ENCODE peak calls at places on chromosomes 4 and X, in four cellular contexts. V, B, Z and K are unnamed samples.

GRCh38 chr4:82715731-82716617 is 82.6 kb downstream of the SCD5 start:
- DNase-seq in B (no peak), V (no peak), Z (no peak), K (no peak)

GRCh38 chr4:104897297-104897645 is 249.4 kb upstream of the TET2 start:
- DNase-seq in Z (no peak), B (no peak), V (peak), K (no peak)

GRCh38 chr4:138627096-138627495 is 384.9 kb upstream of the SLC7A11 start:
- DNase-seq in B (no peak), V (no peak), Z (no peak), K (no peak)

GRCh38 chr4:165288639-165289428 is 38.6 kb upstream of the MSMO1 start:
- DNase-seq in V (peak), B (no peak), Z (no peak), K (no peak)

GRCh38 chr4:108159845-108160244 is 8.9 kb downstream of the LEF1 start:
- DNase-seq in Z (no peak), V (no peak), B (no peak), K (no peak)

GRCh38 chr4:180635276-180635675 is 1607.9 kb upstream of the TENM3 start:
- DNase-seq in V (no peak), B (no peak), Z (no peak), K (no peak)

GRCh38 chrX:130125090-130125489 is 14.8 kb upstream of the ELF4 start:
- DNase-seq in V (no peak), B (no peak), Z (no peak), K (peak)

GRCh38 chrX:64427787-64428186 is 32.5 kb upstream of the MTMR8 start:
- DNase-seq in V (no peak), Z (no peak), B (no peak), K (no peak)

GRCh38 chrX:53716328-53717088 is 30.0 kb upstream of the HUWE1 start:
- DNase-seq in Z (no peak), B (no peak), V (no peak), K (no peak)

GRCh38 chr4:130632731-130633604 is 1537.0 kb downstream of the C4orf33 start:
- DNase-seq in B (no peak), V (no peak), Z (no peak), K (no peak)

GRCh38 chr4:21765810-21766407 is 182.7 kb downstream of the KCNIP4 start:
- DNase-seq in Z (peak), B (peak), V (no peak), K (no peak)

GRCh38 chr4:84224522-84224921 is 274.6 kb downstream of the NKX6-1 start:
- DNase-seq in V (no peak), B (no peak), Z (no peak), K (no peak)

GRCh38 chr4:78693777-78694456 is 82.2 kb upstream of the BMP2K start:
- DNase-seq in Z (no peak), V (no peak), B (no peak), K (no peak)

GRCh38 chr4:40192286-40193017 is 4.4 kb upstream of the RHOH start:
- DNase-seq in Z (no peak), B (no peak), V (no peak), K (no peak)

GRCh38 chr4:87506974-87507701 is 22.0 kb downstream of the SPARCL1 start:
- DNase-seq in Z (no peak), B (no peak), V (peak), K (no peak)

GRCh38 chr4:188976644-188977115 is 837.4 kb downstream of the TRIML1 start:
- DNase-seq in V (no peak), Z (peak), B (no peak), K (no peak)

GRCh38 chr4:74665346-74665745 is 129.0 kb downstream of the BTC start:
- DNase-seq in Z (no peak), V (no peak), B (no peak), K (no peak)

GRCh38 chr4:38723726-38724506 is 58.9 kb downstream of the TLR10 start:
- DNase-seq in B (no peak), V (no peak), Z (no peak), K (no peak)

GRCh38 chrX:9458516-9459078 is 6.3 kb upstream of the TBL1X start:
- DNase-seq in Z (no peak), B (no peak), V (no peak), K (no peak)

GRCh38 chr4:161990721-161991120 is 173.1 kb downstream of the FSTL5 start:
- DNase-seq in B (no peak), V (no peak), Z (no peak), K (no peak)

GRCh38 chr4:158949094-158949493 is 153.8 kb upstream of the RAPGEF2 start:
- DNase-seq in Z (no peak), B (no peak), V (no peak), K (no peak)

GRCh38 chr4:123995939-123996338 is 599.3 kb downstream of the SPRY1 start:
- DNase-seq in V (peak), Z (no peak), B (no peak), K (no peak)

GRCh38 chrX:71095971-71096701 is 485 bp downstream of the FOXO4 start:
- DNase-seq in V (no peak), B (peak), Z (no peak), K (no peak)

GRCh38 chr4:188139141-188139540 is at the start of gene TRIML1:
- DNase-seq in V (no peak), Z (no peak), B (no peak), K (no peak)

GRCh38 chrX:136747003-136747986 is 33.4 kb downstream of the ARHGEF6 start:
- DNase-seq in V (no peak), Z (no peak), B (no peak), K (no peak)

GRCh38 chrX:12080265-12080664 is 58.0 kb upstream of the FRMPD4 start:
- DNase-seq in V (peak), B (peak), Z (peak), K (no peak)

GRCh38 chr4:79163981-79164490 is 161.8 kb downstream of the NAA11 start:
- DNase-seq in B (no peak), Z (no peak), V (no peak), K (no peak)

GRCh38 chr4:120672558-120673147 is 249.9 kb downstream of the PRDM5 start:
- DNase-seq in V (no peak), B (peak), Z (no peak), K (no peak)

GRCh38 chr4:103451341-103451740 is 253.2 kb upstream of the CENPE start:
- DNase-seq in V (no peak), Z (no peak), B (no peak), K (no peak)

GRCh38 chrX:110541266-110541665 is 182.6 kb downstream of the RTL9 start:
- DNase-seq in B (no peak), V (no peak), Z (no peak), K (no peak)

GRCh38 chr4:57291911-57292310 is 181.7 kb upstream of the IGFBP7 start:
- DNase-seq in V (no peak), Z (no peak), B (no peak), K (no peak)

GRCh38 chr4:110614173-110614948 is 8.5 kb downstream of the PITX2 start:
- DNase-seq in Z (no peak), V (no peak), B (peak), K (no peak)

GRCh38 chr4:17623451-17624001 is 9.1 kb downstream of the MED28 start:
- DNase-seq in V (no peak), B (no peak), Z (no peak), K (no peak)